ENCODE peak calls at places on chromosomes 2 and 18, in seven cellular contexts. Z is upper lobe of right lung; T is HCT116; L is CD8-positive, alpha-beta T cell; A is cardiac muscle cell; U is neural progenitor cell; K is HepG2. N is an unnamed sample.

GRCh38 chr2:62158444-62159121 is 37.3 kb upstream of the B3GNT2 start:
- DNase-seq in Z (no peak), T (no peak), L (no peak), A (no peak), U (no peak), K (no peak), N (peak; percentile 27)

GRCh38 chr2:68734688-68735525 is at the start of gene ARHGAP25:
- DNase-seq in Z (no peak), T (no peak), L (no peak), A (no peak), U (no peak), K (no peak), N (no peak)

GRCh38 chr2:105344704-105345345 is 7.5 kb downstream of the C2orf49 start:
- DNase-seq in Z (no peak), T (no peak), L (no peak), A (peak; percentile 83), U (peak; percentile 59), K (peak; percentile 58), N (no peak)

GRCh38 chr18:60372598-60372997 is at the start of gene MC4R:
- DNase-seq in Z (no peak), T (peak; percentile 48), L (no peak), A (peak; percentile 89), U (peak; percentile 30), K (no peak), N (peak; percentile 71)

GRCh38 chr2:126507425-126507867 is 148.5 kb upstream of the GYPC start:
- DNase-seq in Z (no peak), T (no peak), L (no peak), A (no peak), U (peak; percentile 37), K (peak; percentile 41), N (no peak)

GRCh38 chr2:207103132-207103531 is 62.6 kb downstream of the KLF7 start:
- DNase-seq in Z (no peak), T (no peak), L (no peak), A (no peak), U (no peak), K (no peak), N (peak; percentile 63)

GRCh38 chr2:127053731-127054603 is 53.0 kb downstream of the BIN1 start:
- DNase-seq in Z (peak; percentile 64), T (no peak), L (no peak), A (no peak), U (no peak), K (no peak), N (no peak)

GRCh38 chr2:63692002-63692606 is 103.3 kb downstream of the MDH1 start:
- DNase-seq in Z (no peak), T (peak; percentile 31), L (no peak), A (peak; percentile 42), U (peak; percentile 21), K (peak; percentile 41), N (no peak)

GRCh38 chr2:86747708-86748627 is 27.9 kb downstream of the RMND5A start:
- DNase-seq in Z (no peak), T (peak; percentile 31), L (no peak), A (no peak), U (peak; percentile 63), K (peak; percentile 12), N (no peak)

GRCh38 chr2:144642892-144643291 is 123.0 kb upstream of the ZEB2 start:
- DNase-seq in Z (no peak), T (no peak), L (no peak), A (no peak), U (no peak), K (no peak), N (no peak)

GRCh38 chr18:30971338-30971956 is 71.1 kb downstream of the DSC3 start:
- DNase-seq in Z (no peak), T (peak; percentile 34), L (no peak), A (peak; percentile 61), U (peak; percentile 54), K (peak; percentile 21), N (no peak)

GRCh38 chr2:15811367-15811766 is 129.0 kb upstream of the MYCN start:
- DNase-seq in Z (no peak), T (no peak), L (no peak), A (peak; percentile 46), U (peak; percentile 79), K (no peak), N (peak; percentile 72)

GRCh38 chr18:56323673-56324072 is 314.7 kb downstream of the TXNL1 start:
- DNase-seq in Z (no peak), T (no peak), L (no peak), A (no peak), U (peak; percentile 9), K (no peak), N (no peak)

GRCh38 chr18:44802508-44802907 is 121.8 kb downstream of the SETBP1 start:
- DNase-seq in Z (no peak), T (no peak), L (no peak), A (no peak), U (no peak), K (no peak), N (no peak)

GRCh38 chr2:240800241-240800640 is 19.8 kb downstream of the KIF1A start:
- DNase-seq in Z (peak; percentile 52), T (no peak), L (no peak), A (no peak), U (peak; percentile 47), K (no peak), N (no peak)

GRCh38 chr2:71558300-71559051 is 105.1 kb downstream of the DYSF start:
- DNase-seq in Z (no peak), T (no peak), L (no peak), A (no peak), U (no peak), K (no peak), N (peak; percentile 83)

GRCh38 chr2:130393318-130393910 is 37.6 kb downstream of the PTPN18 start:
- DNase-seq in Z (no peak), T (no peak), L (no peak), A (no peak), U (no peak), K (no peak), N (peak; percentile 82)

GRCh38 chr2:190847504-190848201 is 33.0 kb upstream of the GLS start:
- DNase-seq in Z (no peak), T (no peak), L (no peak), A (no peak), U (no peak), K (no peak), N (no peak)

GRCh38 chr2:221178139-221178538 is 394.0 kb downstream of the EPHA4 start:
- DNase-seq in Z (no peak), T (no peak), L (no peak), A (peak; percentile 77), U (no peak), K (no peak), N (no peak)

GRCh38 chr2:127164761-127165538 is 55.1 kb downstream of the CYP27C1 start:
- DNase-seq in Z (no peak), T (no peak), L (no peak), A (no peak), U (no peak), K (no peak), N (no peak)

DNA sequence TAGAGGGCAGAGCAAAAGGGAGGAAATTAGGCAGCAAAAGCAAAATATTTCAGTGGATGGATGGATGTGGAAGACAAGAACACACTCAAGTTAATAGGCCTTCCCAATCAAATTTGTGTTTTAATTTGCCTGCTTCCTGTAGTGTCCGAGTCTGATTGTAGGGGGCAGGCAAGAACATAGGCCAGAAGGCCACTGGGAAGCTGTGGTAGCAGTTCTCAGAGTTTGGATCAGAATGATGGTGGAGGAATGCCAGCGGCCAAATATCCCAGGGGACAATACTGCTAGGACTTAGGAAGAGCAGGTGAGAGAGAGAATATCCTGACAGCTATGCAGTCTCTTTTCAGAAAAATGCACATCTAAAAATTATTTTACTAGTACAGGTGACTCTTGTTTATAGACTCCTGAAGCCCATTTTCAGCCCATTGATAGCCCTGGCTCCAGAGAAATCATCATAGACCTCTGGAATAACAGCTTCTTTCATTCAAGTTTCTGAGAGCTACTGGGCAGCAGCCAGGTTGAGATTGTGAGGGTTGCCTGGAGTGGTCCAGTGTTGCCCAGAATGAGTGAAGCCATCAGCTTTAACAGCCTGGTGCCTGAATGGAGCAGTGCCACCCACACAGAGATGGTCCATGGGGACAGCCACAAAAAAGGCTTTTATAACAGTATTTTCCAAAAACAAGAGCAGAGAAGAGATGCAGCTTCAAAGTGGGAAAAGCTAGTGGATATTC is 19.1 kb upstream of the SERPINE2 start:
- DNase-seq in Z (no peak), T (no peak), L (no peak), A (no peak), U (no peak), K (no peak), N (no peak)
- TF ChIP-seq CTCF in Z (no peak), T (no peak), L (no peak), A (peak; percentile 22), U (peak; percentile 20), K (no peak), N (peak; percentile 57)

GRCh38 chr2:46632349-46632748 is 153.0 kb downstream of the TMEM247 start:
- DNase-seq in Z (no peak), T (peak; percentile 43), L (no peak), A (peak; percentile 24), U (peak; percentile 28), K (peak; percentile 50), N (no peak)

GRCh38 chr2:46635442-46635841 is 156.1 kb downstream of the TMEM247 start:
- DNase-seq in Z (no peak), T (no peak), L (no peak), A (no peak), U (no peak), K (no peak), N (no peak)

GRCh38 chr2:46634905-46635304 is 155.5 kb downstream of the TMEM247 start:
- DNase-seq in Z (no peak), T (no peak), L (no peak), A (no peak), U (no peak), K (no peak), N (no peak)
- H3K4me1 ChIP-seq in Z (no peaks in the 10 kb centered on the region), T (no peaks in the 10 kb centered on the region), L (peaks cover 13% of the 10 kb centered on the region), A (no peaks in the 10 kb centered on the region), U (no peaks in the 10 kb centered on the region), K (no peaks in the 10 kb centered on the region), N (no peaks in the 10 kb centered on the region)

GRCh38 chr2:85648619-85649018 is 19.4 kb downstream of the SFTPB start:
- DNase-seq in Z (no peak), T (no peak), L (no peak), A (peak; percentile 19), U (peak; percentile 18), K (no peak), N (peak; percentile 66)

GRCh38 chr2:85647823-85648526 is 20.0 kb downstream of the SFTPB start:
- DNase-seq in Z (no peak), T (no peak), L (no peak), A (no peak), U (no peak), K (no peak), N (no peak)

GRCh38 chr2:85644909-85645308 is 23.1 kb downstream of the SFTPB start:
- DNase-seq in Z (no peak), T (no peak), L (no peak), A (no peak), U (no peak), K (no peak), N (no peak)

DNA sequence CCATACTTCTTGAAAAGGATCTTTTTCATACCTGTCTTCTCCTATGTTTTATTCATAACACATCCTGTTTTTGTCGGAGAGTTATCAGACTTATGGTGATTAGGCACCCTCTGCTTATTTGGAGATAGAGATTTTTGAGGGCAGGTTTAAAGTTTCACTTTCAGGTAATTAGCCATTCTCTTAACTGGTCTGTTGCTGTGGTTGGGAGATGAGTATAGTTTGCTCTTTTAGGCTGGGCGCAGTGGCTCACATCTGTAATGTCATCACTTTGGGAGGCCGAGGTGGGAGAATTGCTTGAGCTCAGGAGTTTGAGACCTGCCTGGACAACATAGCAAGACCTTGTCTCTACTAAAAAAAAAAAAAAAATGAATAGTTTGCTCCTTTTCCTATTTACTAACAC is 25.3 kb downstream of the SFTPB start:
- DNase-seq in Z (no peak), T (no peak), L (no peak), A (no peak), U (no peak), K (no peak), N (no peak)
- H3K36me3 ChIP-seq in Z (peaks cover 100% of the 10 kb centered on the region), T (peaks cover 66% of the 10 kb centered on the region), L (peaks cover 78% of the 10 kb centered on the region), A (peaks cover 75% of the 10 kb centered on the region), U (peaks cover 22% of the 10 kb centered on the region), K (peaks cover 94% of the 10 kb centered on the region), N (peaks cover 94% of the 10 kb centered on the region)

GRCh38 chr2:54084600-54084999 is 30.8 kb upstream of the ACYP2 start:
- DNase-seq in Z (no peak), T (no peak), L (no peak), A (peak; percentile 7), U (no peak), K (no peak), N (no peak)
- TF ChIP-seq CTCF in Z (no peak), T (peak; percentile 28), L (no peak), A (peak; percentile 37), U (peak; percentile 28), K (peak; percentile 55), N (peak; percentile 62)